ENCODE peak calls at places on chromosomes 16 and 17, in four cellular contexts. W, S, Q and A are unnamed samples. For H3K4me1, the result is how much of the 10 kb centered on the place peaks cover.

GRCh38 chr17:57940217-57940616 is 15.0 kb downstream of the CUEDC1 start:
- DNase-seq in W (no peak), S (no peak), Q (no peak), A (no peak)

GRCh38 chr17:36197389-36197708 is 791 bp upstream of the CCL3L1 start:
- DNase-seq in W (no peak), S (no peak), Q (no peak), A (no peak)

GRCh38 chr17:29140631-29141483 is 39.3 kb downstream of the MYO18A start:
- DNase-seq in W (no peak), S (peak), Q (no peak), A (no peak)

GRCh38 chr16:87068751-87069150 is 248.4 kb downstream of the C16orf95 start:
- DNase-seq in W (no peak), S (no peak), Q (no peak), A (no peak)

GRCh38 chr16:77496934-77497333 is 62.1 kb upstream of the ADAMTS18 start:
- DNase-seq in W (no peak), S (no peak), Q (no peak), A (no peak)

GRCh38 chr17:29758255-29758654 is 135.5 kb upstream of the CORO6 start:
- DNase-seq in W (no peak), S (no peak), Q (no peak), A (no peak)

GRCh38 chr17:57045868-57046671 is 39.0 kb upstream of the AKAP1 start:
- DNase-seq in W (peak), S (peak), Q (no peak), A (no peak)

GRCh38 chr17:32701860-32702259 is 175.1 kb downstream of the MYO1D start:
- DNase-seq in W (no peak), S (no peak), Q (no peak), A (no peak)

GRCh38 chr17:58504826-58505351 is 9.5 kb downstream of the MTMR4 start:
- DNase-seq in W (no peak), S (no peak), Q (no peak), A (no peak)

GRCh38 chr17:37301288-37301687 is 74.5 kb upstream of the C17orf78 start:
- DNase-seq in W (no peak), S (no peak), Q (no peak), A (no peak)

GRCh38 chr16:74999208-74999682 is 421 bp downstream of the ZNRF1 start:
- DNase-seq in W (no peak), S (peak), Q (no peak), A (no peak)

GRCh38 chr17:28662527-28662829 is 473 bp downstream of the SUPT6H start:
- DNase-seq in W (no peak), S (no peak), Q (no peak), A (no peak)

GRCh38 chr16:59210955-59211541 is 476.9 kb upstream of the GOT2 start:
- DNase-seq in W (no peak), S (no peak), Q (peak), A (no peak)

GRCh38 chr17:44919411-44919810 is 4.1 kb upstream of the GFAP start:
- DNase-seq in W (no peak), S (no peak), Q (no peak), A (no peak)

GRCh38 chr17:45361451-45361850 is 44.6 kb upstream of the MAP3K14 start:
- DNase-seq in W (no peak), S (no peak), Q (peak), A (peak)

GRCh38 chr16:57643166-57643813 is 14.9 kb downstream of the ADGRG1 start:
- DNase-seq in W (peak), S (no peak), Q (no peak), A (no peak)

GRCh38 chr16:70674221-70675014 is 11.4 kb downstream of the MTSS2 start:
- DNase-seq in W (no peak), S (no peak), Q (no peak), A (no peak)

GRCh38 chr17:17231621-17232302 is 5.2 kb downstream of the FLCN start:
- DNase-seq in W (no peak), S (peak), Q (no peak), A (no peak)

GRCh38 chr16:50146479-50147435 is 6.3 kb upstream of the TENT4B start:
- DNase-seq in W (no peak), S (no peak), Q (no peak), A (no peak)

GRCh38 chr16:53821957-53822625 is 118.1 kb downstream of the FTO start:
- DNase-seq in W (no peak), S (no peak), Q (no peak), A (no peak)

GRCh38 chr16:21158208-21159110 is at the start of gene LDAF1:
- DNase-seq in W (peak), S (peak), Q (peak), A (peak)

GRCh38 chr17:54662978-54663876 is 237.4 kb upstream of the TOM1L1 start:
- DNase-seq in W (no peak), S (no peak), Q (no peak), A (no peak)

GRCh38 chr16:626787-627457 is 3.9 kb upstream of the WFIKKN1 start:
- DNase-seq in W (peak), S (no peak), Q (no peak), A (no peak)

GRCh38 chr16:68844211-68844564 is 857 bp downstream of the TANGO6 start:
- DNase-seq in W (no peak), S (no peak), Q (no peak), A (no peak)

GRCh38 chr17:38908676-38909181 is 16.7 kb upstream of the LASP1NB start:
- DNase-seq in W (no peak), S (peak), Q (no peak), A (no peak)

GRCh38 chr17:79159926-79160325 is 85.3 kb downstream of the ENGASE start:
- DNase-seq in W (no peak), S (no peak), Q (no peak), A (no peak)

GRCh38 chr16:19316846-19317245 is 31.3 kb downstream of the CLEC19A start:
- DNase-seq in W (no peak), S (no peak), Q (no peak), A (no peak)

GRCh38 chr16:57920215-57920890 is 50.6 kb downstream of the CNGB1 start:
- DNase-seq in W (no peak), S (no peak), Q (no peak), A (no peak)

GRCh38 chr17:13333661-13334060 is 268.1 kb downstream of the HS3ST3A1 start:
- DNase-seq in W (no peak), S (no peak), Q (no peak), A (no peak)

GRCh38 chr17:13334374-13334773 is 267.4 kb downstream of the HS3ST3A1 start:
- DNase-seq in W (no peak), S (no peak), Q (no peak), A (no peak)

GRCh38 chr17:13337171-13337570 is 264.6 kb downstream of the HS3ST3A1 start:
- DNase-seq in W (no peak), S (no peak), Q (no peak), A (no peak)

GRCh38 chr17:13337864-13338371 is 263.8 kb downstream of the HS3ST3A1 start:
- DNase-seq in W (no peak), S (no peak), Q (no peak), A (no peak)

GRCh38 chr17:13338421-13338820 is 263.3 kb downstream of the HS3ST3A1 start:
- DNase-seq in W (no peak), S (no peak), Q (no peak), A (no peak)
- H3K4me3 ChIP-seq in W (no peak), S (no peak), Q (no peak), A (no peak)

DNA sequence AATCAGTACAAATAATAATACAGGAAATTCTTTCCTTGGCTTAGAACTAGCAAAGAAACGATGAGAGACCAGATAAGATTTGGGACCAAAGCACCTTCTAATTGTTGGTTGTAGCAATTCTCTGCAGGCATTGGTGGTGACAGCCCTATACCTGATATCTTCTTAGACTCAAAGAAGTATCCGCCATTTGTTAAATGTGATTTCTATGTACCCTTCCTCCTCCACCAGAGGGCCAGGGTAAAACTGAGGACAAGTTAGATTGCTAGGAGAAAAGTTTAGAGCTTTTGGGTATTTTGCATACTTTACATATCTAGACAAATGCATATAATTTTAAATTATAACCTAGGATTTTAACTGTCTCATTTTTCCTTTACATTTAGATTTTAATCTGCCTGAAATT is 304.3 kb downstream of the HS3ST4 start:
- DNase-seq in W (no peak), S (no peak), Q (no peak), A (no peak)
- TF ChIP-seq CTCF in W (no peak), S (no peak), Q (no peak), A (no peak)

GRCh38 chr17:71668807-71669206 is 452.0 kb upstream of the SOX9 start:
- DNase-seq in W (no peak), S (no peak), Q (no peak), A (no peak)
- H3K4me1 ChIP-seq in W (under half), S (under half), Q (under half), A (under half)

GRCh38 chr17:31323551-31323950 is 2.1 kb upstream of the EVI2A start:
- DNase-seq in W (no peak), S (no peak), Q (no peak), A (no peak)

GRCh38 chr17:31320231-31320630 is 1.2 kb downstream of the EVI2A start:
- DNase-seq in W (no peak), S (no peak), Q (no peak), A (no peak)

GRCh38 chr17:31320791-31321190 is 631 bp downstream of the EVI2A start:
- DNase-seq in W (no peak), S (no peak), Q (no peak), A (no peak)

GRCh38 chr17:31321971-31322370 is 549 bp upstream of the EVI2A start:
- DNase-seq in W (no peak), S (no peak), Q (no peak), A (no peak)

DNA sequence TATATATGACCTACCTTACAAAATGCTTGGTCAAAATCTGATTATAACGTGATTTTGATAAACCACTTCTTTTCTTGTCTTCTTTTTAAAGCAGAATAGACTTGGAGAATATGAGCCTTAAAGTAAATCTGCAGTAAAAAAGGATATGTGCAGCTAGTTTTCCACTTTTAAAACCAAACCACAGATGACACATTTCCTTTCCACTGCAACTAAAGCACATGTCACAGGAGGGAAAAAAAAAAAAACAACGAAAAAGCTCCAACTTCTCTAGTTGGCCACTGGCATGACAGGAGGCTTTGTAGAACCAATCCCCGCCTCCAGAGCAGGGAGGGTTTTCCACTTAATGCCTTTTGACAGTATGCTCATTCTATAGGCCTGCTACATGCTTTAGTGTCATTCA is at the start of gene EVI2A:
- DNase-seq in W (peak), S (no peak), Q (no peak), A (no peak)
- H3K4me3 ChIP-seq in W (peak), S (peak), Q (no peak), A (peak)

GRCh38 chr17:41009936-41010335 is 1.0 kb upstream of the KRTAP3-1 start:
- DNase-seq in W (no peak), S (no peak), Q (no peak), A (no peak)

GRCh38 chr17:41010421-41010820 is 1.5 kb upstream of the KRTAP3-1 start:
- DNase-seq in W (no peak), S (no peak), Q (no peak), A (no peak)

GRCh38 chr17:41009301-41009760 is 403 bp upstream of the KRTAP3-1 start:
- DNase-seq in W (no peak), S (no peak), Q (no peak), A (no peak)

GRCh38 chr17:41013181-41013580 is 4.3 kb upstream of the KRTAP3-1 start:
- DNase-seq in W (no peak), S (no peak), Q (no peak), A (no peak)

DNA sequence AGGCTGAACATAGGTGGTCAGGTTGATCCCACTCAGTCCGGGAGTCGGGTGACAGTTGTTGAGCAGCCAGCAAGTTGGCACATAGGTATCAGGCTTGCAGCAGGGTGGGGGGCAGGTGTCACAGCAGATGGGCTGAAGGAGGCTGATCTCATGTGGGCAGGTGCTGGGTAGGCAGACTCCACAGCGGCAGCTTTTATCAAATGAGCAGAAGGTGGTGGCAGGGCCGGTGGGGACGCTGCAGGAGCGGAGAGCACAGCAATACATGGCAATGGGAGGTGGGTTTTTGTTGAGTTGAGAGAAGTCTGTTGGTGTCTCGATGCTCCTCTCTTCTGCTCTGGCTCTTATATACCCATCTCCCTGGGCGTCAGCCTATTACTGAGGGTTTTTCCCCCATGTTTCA is at the start of gene KRTAP3-1:
- DNase-seq in W (no peak), S (no peak), Q (no peak), A (no peak)
- TF ChIP-seq CTCF in W (no peak), S (no peak), Q (no peak), A (no peak)

DNA sequence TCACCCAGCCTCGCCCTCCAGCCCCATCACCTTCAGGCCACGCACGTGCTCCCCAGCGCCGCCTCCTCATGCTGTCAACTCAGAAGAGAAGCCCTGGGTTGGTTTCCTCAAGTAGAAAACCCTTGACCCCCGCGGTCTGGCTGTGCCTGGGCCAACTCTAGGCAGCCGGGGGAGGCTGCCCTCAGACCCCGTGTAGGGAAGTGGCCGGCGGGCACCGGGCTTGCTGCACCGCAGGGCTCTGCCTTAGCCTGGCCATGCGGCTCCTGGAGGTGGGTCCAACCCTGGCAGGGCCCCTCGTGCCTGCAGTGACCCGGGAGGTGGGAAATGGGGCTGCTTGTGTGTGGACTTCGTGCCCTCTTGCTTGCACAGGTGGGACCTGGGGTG is 149.9 kb upstream of the GSE1 start:
- DNase-seq in W (no peak), S (no peak), Q (no peak), A (no peak)
- H3K4me1 ChIP-seq in W (under half), S (under half), Q (under half), A (under half)

DNA sequence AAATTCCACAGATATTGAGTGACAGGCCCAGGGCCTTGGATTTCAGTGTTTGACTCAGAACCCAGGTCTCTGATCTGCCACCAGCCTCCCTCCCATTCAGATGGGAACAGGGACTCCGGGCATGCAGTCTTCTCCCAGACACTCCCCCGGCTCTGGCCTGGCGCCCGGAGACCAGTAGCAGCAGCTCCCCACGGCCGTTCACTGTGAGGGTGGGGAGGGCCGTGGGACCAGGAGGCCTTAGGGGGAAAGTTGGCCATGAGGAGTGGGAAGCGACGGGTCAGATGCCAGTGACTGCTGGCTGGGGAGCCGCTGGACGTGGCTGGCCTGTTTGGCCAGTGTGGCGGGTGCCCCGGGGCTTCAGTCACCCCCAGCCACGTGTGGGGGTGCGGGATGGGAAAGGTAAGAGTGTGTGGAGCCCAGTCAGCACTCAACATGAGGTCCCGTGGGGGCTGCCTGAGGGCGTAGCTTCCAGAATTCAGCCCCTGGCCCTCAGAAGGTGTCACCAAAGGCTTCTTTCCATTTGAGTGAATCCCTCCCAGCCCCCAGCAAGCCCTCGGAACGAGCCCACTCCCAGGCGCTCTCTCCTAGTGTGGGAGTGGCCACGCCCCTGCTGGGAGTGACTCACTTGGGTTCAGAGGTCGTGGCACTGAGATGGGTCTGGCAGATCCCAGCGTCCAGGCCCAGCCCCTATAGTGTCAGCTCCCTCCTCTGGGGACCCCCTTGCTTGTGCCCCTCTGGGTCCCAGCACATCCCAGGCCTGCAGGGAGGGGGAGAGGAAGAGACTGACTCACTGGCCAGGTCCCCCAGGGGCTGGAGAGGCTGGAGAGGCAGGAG is 309.4 kb downstream of the SEC14L1 start:
- DNase-seq in W (no peak), S (peak), Q (peak), A (no peak)
- H3K4me3 ChIP-seq in W (peak), S (peak), Q (peak), A (peak)

GRCh38 chr16:14564323-14564722 is 65.7 kb downstream of the PARN start:
- DNase-seq in W (no peak), S (peak), Q (no peak), A (no peak)

GRCh38 chr16:14565688-14566025 is 64.4 kb downstream of the PARN start:
- DNase-seq in W (no peak), S (no peak), Q (no peak), A (no peak)

GRCh38 chr16:14564881-14565687 is 65.0 kb downstream of the PARN start:
- DNase-seq in W (no peak), S (no peak), Q (no peak), A (no peak)

GRCh38 chr16:14560523-14560922 is 69.5 kb downstream of the PARN start:
- DNase-seq in W (no peak), S (no peak), Q (no peak), A (no peak)

DNA sequence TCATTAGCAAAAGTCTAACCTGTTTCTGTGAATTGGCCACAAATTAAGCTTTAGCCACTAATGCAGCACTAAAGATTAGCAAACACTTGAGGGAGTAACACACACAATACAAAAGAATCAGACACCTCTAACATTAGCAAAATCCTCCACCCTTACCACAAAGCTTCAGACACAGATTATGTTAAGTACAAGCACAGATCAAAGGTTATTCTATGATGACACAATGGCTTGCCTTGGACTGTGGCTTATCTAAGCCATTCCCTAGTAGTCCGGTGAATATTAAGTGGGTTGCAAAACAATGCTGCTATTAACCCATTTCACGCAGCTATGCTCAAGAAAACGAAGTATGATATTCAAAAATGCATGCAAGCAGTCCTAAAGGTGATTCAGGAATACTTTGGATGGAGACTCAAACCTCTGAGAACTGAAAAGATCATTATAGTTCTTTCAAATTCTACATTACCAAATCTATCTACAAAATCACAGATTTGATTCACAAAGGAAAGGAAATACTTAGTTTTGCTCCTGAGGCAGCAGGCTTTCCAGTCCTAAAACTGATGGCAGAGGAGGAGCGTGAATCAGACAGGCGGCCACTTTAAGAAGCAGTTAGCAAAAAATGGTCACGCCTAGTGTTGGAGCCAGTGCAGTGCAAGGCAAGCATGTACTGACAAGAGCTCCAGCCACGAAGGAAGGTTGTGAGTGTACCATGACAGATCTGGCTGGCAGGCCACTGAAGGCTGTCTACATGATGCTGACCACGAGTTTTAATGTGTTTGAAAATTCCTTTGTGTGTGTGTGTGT is 67.2 kb downstream of the PARN start:
- DNase-seq in W (no peak), S (peak), Q (no peak), A (no peak)
- TF ChIP-seq CTCF in W (no peak), S (no peak), Q (no peak), A (no peak)